ENCODE peak calls at places on chromosome 7, in five cellular contexts. P is suprapubic skin, O is upper lobe of right lung, L is bronchial epithelial cell, V is mammary epithelial cell. B is an unnamed sample.

GRCh38 chr7:2451171-2452073 is 24.8 kb downstream of the GRIFIN start:
- DNase-seq in P (peak), O (peak), L (peak), V (peak), B (peak)

GRCh38 chr7:102291056-102291915 is 4.6 kb downstream of the SH2B2 start:
- DNase-seq in P (no peak), O (no peak), L (peak), V (peak), B (no peak)

GRCh38 chr7:158829021-158829341 is 328 bp downstream of the ESYT2 start:
- DNase-seq in P (no peak), O (peak), L (peak), V (peak), B (peak)

GRCh38 chr7:71937840-71938371 is 474.2 kb downstream of the CALN1 start:
- DNase-seq in P (no peak), O (no peak), L (no peak), V (no peak), B (no peak)

GRCh38 chr7:105538349-105538748 is 6.3 kb downstream of the RINT1 start:
- DNase-seq in P (no peak), O (peak), L (no peak), V (no peak), B (no peak)

GRCh38 chr7:141312395-141312794 is 238.5 kb downstream of the TMEM178B start:
- DNase-seq in P (no peak), O (no peak), L (no peak), V (no peak), B (no peak)

GRCh38 chr7:133582766-133583523 is 330.1 kb downstream of the EXOC4 start:
- DNase-seq in P (no peak), O (no peak), L (no peak), V (no peak), B (no peak)

GRCh38 chr7:93715234-93715633 is 140.7 kb upstream of the CALCR start:
- DNase-seq in P (peak), O (peak), L (peak), V (peak), B (no peak)

GRCh38 chr7:36040679-36041078 is 112.4 kb upstream of the EEPD1 start:
- DNase-seq in P (no peak), O (no peak), L (peak), V (peak), B (no peak)

GRCh38 chr7:8590791-8591190 is 157.4 kb downstream of the NXPH1 start:
- DNase-seq in P (no peak), O (no peak), L (no peak), V (no peak), B (no peak)

GRCh38 chr7:149859369-149859768 is 14.4 kb upstream of the ATP6V0E2 start:
- DNase-seq in P (peak), O (peak), L (no peak), V (peak), B (no peak)

GRCh38 chr7:29193316-29194205 is 1.0 kb upstream of the CHN2 start:
- DNase-seq in P (no peak), O (no peak), L (no peak), V (no peak), B (no peak)

GRCh38 chr7:5528071-5528814 is 104.6 kb upstream of the TNRC18 start:
- DNase-seq in P (no peak), O (peak), L (no peak), V (peak), B (peak)

GRCh38 chr7:73809454-73810090 is 21.2 kb upstream of the CLDN4 start:
- DNase-seq in P (peak), O (peak), L (peak), V (no peak), B (no peak)

GRCh38 chr7:142948603-142949002 is 9.3 kb downstream of the LLCFC1 start:
- DNase-seq in P (peak), O (no peak), L (no peak), V (no peak), B (no peak)

GRCh38 chr7:71165708-71166107 is 33.8 kb downstream of the GALNT17 start:
- DNase-seq in P (peak), O (no peak), L (no peak), V (no peak), B (no peak)

GRCh38 chr7:27992092-27992491 is 188.5 kb downstream of the JAZF1 start:
- DNase-seq in P (no peak), O (no peak), L (no peak), V (no peak), B (no peak)

GRCh38 chr7:106583133-106583532 is 77.8 kb downstream of the CCDC71L start:
- DNase-seq in P (no peak), O (no peak), L (no peak), V (no peak), B (no peak)

GRCh38 chr7:33578166-33578565 is 327.2 kb upstream of the BMPER start:
- DNase-seq in P (no peak), O (no peak), L (peak), V (peak), B (no peak)

GRCh38 chr7:6395898-6396582 is 51.7 kb downstream of the DAGLB start:
- DNase-seq in P (no peak), O (no peak), L (no peak), V (no peak), B (no peak)

GRCh38 chr7:101402081-101402779 is 39.6 kb downstream of the COL26A1 start:
- DNase-seq in P (no peak), O (no peak), L (peak), V (peak), B (no peak)

GRCh38 chr7:101743241-101743994 is 74.0 kb upstream of the CUX1 start:
- DNase-seq in P (no peak), O (peak), L (peak), V (peak), B (peak)

GRCh38 chr7:127588019-127588696 is at the start of gene ARF5:
- DNase-seq in P (peak), O (peak), L (peak), V (peak), B (peak)

GRCh38 chr7:157996359-157997079 is 591.1 kb downstream of the PTPRN2 start:
- DNase-seq in P (no peak), O (peak), L (no peak), V (no peak), B (no peak)

GRCh38 chr7:122887198-122887597 is 938 bp upstream of the CADPS2 start:
- DNase-seq in P (peak), O (peak), L (peak), V (peak), B (no peak)

GRCh38 chr7:94375713-94376112 is 19.0 kb upstream of the COL1A2 start:
- DNase-seq in P (no peak), O (no peak), L (peak), V (peak), B (no peak)

GRCh38 chr7:44575054-44575453 is 1.3 kb upstream of the DDX56 start:
- DNase-seq in P (no peak), O (no peak), L (no peak), V (no peak), B (no peak)

GRCh38 chr7:149715476-149715875 is 57.9 kb downstream of the ZNF467 start:
- DNase-seq in P (no peak), O (peak), L (no peak), V (no peak), B (no peak)

GRCh38 chr7:37961251-37961650 is 40.8 kb downstream of the EPDR1 start:
- DNase-seq in P (no peak), O (no peak), L (no peak), V (no peak), B (no peak)

GRCh38 chr7:98034044-98035035 is 44.3 kb upstream of the OCM2 start:
- DNase-seq in P (no peak), O (no peak), L (peak), V (peak), B (no peak)

DNA sequence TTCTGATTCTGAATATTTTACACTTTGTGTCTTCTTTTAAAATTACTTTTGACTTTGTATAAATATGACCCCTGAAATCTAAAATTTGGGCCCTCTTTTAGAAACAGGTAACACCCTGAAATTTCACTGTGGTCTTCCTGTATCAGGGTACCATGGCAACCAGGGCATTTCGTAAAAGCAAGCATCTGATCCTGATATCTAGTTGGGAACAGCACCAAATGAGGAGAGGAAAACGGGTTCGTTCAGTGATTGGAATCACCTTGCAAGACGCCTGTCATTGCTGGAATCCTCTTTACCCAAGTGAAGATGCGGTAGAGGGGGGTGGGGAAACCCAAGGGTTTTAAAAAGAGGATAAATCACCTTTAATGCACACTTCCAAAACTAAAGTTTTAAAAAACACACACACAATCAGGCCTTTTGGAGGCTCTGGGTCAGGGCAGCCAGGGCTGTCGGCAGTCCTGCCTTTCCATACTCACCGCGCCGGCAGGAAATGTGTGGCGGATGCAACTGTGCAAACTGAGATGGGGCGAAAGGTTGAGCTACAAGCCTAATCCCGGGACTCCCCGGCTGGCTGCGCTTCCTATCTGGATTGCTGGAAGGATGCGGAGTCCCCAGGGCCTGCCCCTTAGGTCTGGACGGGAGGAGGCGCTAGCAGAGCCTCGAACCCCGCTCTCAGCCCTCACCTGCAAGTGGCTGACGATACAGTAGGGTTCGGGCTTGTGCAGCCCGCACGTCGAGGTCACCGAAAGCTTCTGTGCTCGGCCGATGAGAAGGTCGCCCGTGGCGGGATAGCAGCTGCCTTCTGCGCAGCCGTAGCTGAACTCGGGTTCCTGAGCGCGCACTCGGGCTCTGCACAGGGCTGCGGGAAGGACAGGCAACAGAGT is 1.8 kb downstream of the LAMB1 start:
- DNase-seq in P (no peak), O (peak), L (peak), V (peak), B (no peak)
- TF ChIP-seq CTCF in P (no peak), O (peak), L (peak), V (no peak), B (no peak)

GRCh38 chr7:111758332-111758731 is 196.0 kb upstream of the IMMP2L start:
- DNase-seq in P (no peak), O (no peak), L (no peak), V (no peak), B (no peak)

GRCh38 chr7:111765936-111766643 is 203.8 kb upstream of the IMMP2L start:
- DNase-seq in P (no peak), O (no peak), L (no peak), V (no peak), B (no peak)

GRCh38 chr7:111760043-111760442 is 197.8 kb upstream of the IMMP2L start:
- DNase-seq in P (no peak), O (no peak), L (no peak), V (no peak), B (no peak)

GRCh38 chr7:111762799-111763198 is 200.5 kb upstream of the IMMP2L start:
- DNase-seq in P (no peak), O (no peak), L (no peak), V (no peak), B (no peak)

DNA sequence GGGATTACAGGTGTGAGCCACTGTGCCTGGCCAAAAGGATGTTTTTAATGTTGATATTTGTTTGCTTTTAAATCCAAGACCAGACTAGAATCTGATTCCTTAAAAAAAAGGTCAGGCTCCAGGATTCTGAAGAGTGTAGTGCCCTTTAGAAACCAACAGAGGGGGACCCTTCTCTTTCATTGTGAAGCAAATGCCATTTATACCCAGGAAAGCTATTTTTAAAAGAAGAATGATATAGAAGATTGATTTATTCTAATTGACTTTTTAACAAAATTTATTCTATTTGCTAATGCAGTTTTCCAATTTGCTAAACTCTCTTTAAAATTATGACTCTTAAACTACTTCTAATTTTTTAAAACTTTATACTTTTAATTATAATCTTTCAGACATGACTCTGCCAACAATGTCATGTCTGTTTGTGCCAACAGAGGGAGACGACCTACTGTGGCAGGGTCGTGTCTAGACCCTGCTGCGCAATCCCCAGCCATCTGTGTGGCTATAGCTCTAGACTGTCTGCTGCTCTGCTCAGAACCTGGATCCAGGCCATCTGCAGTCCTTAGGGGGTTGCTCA is 201.0 kb upstream of the IMMP2L start:
- DNase-seq in P (no peak), O (no peak), L (peak), V (peak), B (no peak)
- TF ChIP-seq CTCF in P (peak), O (peak), L (peak), V (peak), B (peak)

GRCh38 chr7:128860158-128861073 is 2.2 kb upstream of the ATP6V1F start:
- DNase-seq in P (no peak), O (no peak), L (peak), V (no peak), B (no peak)
- TF ChIP-seq CTCF in P (no peak), O (no peak), L (peak), V (no peak), B (no peak)

GRCh38 chr7:138161600-138162081 is 85.4 kb downstream of the AKR1D1 start:
- DNase-seq in P (no peak), O (peak), L (peak), V (peak), B (peak)
- TF ChIP-seq CTCF in P (no peak), O (peak), L (peak), V (peak), B (peak)

GRCh38 chr7:47444376-47445098 is 137.4 kb downstream of the TNS3 start:
- DNase-seq in P (no peak), O (peak), L (peak), V (peak), B (no peak)
- TF ChIP-seq CTCF in P (peak), O (peak), L (peak), V (peak), B (no peak)

GRCh38 chr7:945556-946255 is 8.8 kb downstream of the ADAP1 start:
- DNase-seq in P (no peak), O (peak), L (peak), V (peak), B (no peak)
- TF ChIP-seq CTCF in P (no peak), O (no peak), L (no peak), V (no peak), B (no peak)